ENCODE peak calls at places on chromosomes 12 and 14, in six cellular contexts. V, C, O, Q, I and D are unnamed samples.

GRCh38 chr14:90487031-90487430 is 90.2 kb downstream of the CALM1 start:
- DNase-seq in I (no peak), O (no peak), Q (no peak), V (peak; percentile 12), C (peak; percentile 81), D (peak; percentile 13)

GRCh38 chr14:70567791-70568190 is 32.7 kb downstream of the MED6 start:
- DNase-seq in Q (peak; percentile 23), O (peak; percentile 35), V (peak; percentile 18), I (peak; percentile 28), C (no peak), D (no peak)

GRCh38 chr14:37874429-37875109 is 279.1 kb downstream of the TTC6 start:
- DNase-seq in Q (peak; percentile 92), C (peak; percentile 92), O (peak; percentile 50), I (peak; percentile 57), V (peak; percentile 64), D (peak; percentile 4)

GRCh38 chr14:102187044-102187443 is 47.3 kb downstream of the WDR20 start:
- DNase-seq in O (peak; percentile 91), Q (no peak), V (peak; percentile 88), I (peak; percentile 41), C (peak; percentile 79), D (peak; percentile 51)

GRCh38 chr12:32988982-32989381 is 92.4 kb upstream of the PKP2 start:
- DNase-seq in V (no peak), O (no peak), C (no peak), I (no peak), Q (no peak), D (no peak)

GRCh38 chr14:99300190-99300589 is 28.2 kb upstream of the BCL11B start:
- DNase-seq in I (no peak), C (no peak), Q (no peak), O (no peak), V (no peak), D (no peak)

GRCh38 chr12:29499235-29499634 is 1.7 kb upstream of the OVCH1 start:
- DNase-seq in O (no peak), Q (no peak), C (no peak), V (no peak), I (no peak), D (no peak)

GRCh38 chr12:106994579-106995220 is 7.8 kb upstream of the MTERF2 start:
- DNase-seq in Q (no peak), V (peak; percentile 76), O (peak; percentile 64), C (no peak), I (no peak), D (no peak)

GRCh38 chr12:43501705-43502104 is 50.3 kb downstream of the ADAMTS20 start:
- DNase-seq in V (peak; percentile 53), I (peak; percentile 36), C (no peak), Q (no peak), O (peak; percentile 38), D (peak; percentile 3)

GRCh38 chr12:65634626-65635331 is 189.5 kb upstream of the HMGA2 start:
- DNase-seq in O (no peak), V (peak; percentile 79), I (no peak), C (no peak), Q (no peak), D (peak; percentile 82)

GRCh38 chr14:61698216-61698980 is 3.1 kb downstream of the HIF1A start:
- DNase-seq in O (no peak), I (no peak), Q (no peak), V (peak; percentile 50), C (no peak), D (no peak)

GRCh38 chr14:100424504-100425453 is 101.6 kb downstream of the SLC25A47 start:
- DNase-seq in C (no peak), O (no peak), V (no peak), Q (peak; percentile 71), I (no peak), D (no peak)

GRCh38 chr14:75981426-75981825 is 369 bp downstream of the TGFB3 start:
- DNase-seq in C (peak; percentile 66), V (no peak), I (no peak), O (no peak), Q (no peak), D (no peak)

GRCh38 chr12:26277511-26278246 is 82.3 kb downstream of the SSPN start:
- DNase-seq in O (peak; percentile 56), V (no peak), C (no peak), Q (no peak), I (no peak), D (no peak)

GRCh38 chr12:19440019-19440858 is 947 bp downstream of the AEBP2 start:
- DNase-seq in O (peak; percentile 59), V (peak; percentile 50), Q (peak; percentile 66), C (peak; percentile 69), I (peak; percentile 22), D (no peak)

GRCh38 chr12:77537648-77538047 is 293.0 kb upstream of the NAV3 start:
- DNase-seq in V (no peak), Q (no peak), I (no peak), C (no peak), O (peak; percentile 9), D (peak; percentile 20)

GRCh38 chr12:64890873-64891468 is 66.5 kb downstream of the TBC1D30 start:
- DNase-seq in C (no peak), I (peak; percentile 51), V (peak; percentile 81), O (peak; percentile 73), Q (no peak), D (no peak)

GRCh38 chr12:98998697-98999299 is 353.7 kb downstream of the APAF1 start:
- DNase-seq in I (peak; percentile 12), V (peak; percentile 67), O (peak; percentile 43), C (no peak), Q (no peak), D (peak; percentile 2)

GRCh38 chr14:29584992-29585391 is 342.7 kb downstream of the PRKD1 start:
- DNase-seq in O (peak; percentile 86), I (no peak), C (peak; percentile 89), Q (no peak), V (peak; percentile 80), D (peak; percentile 62)

GRCh38 chr14:90319173-90319572 is 12.6 kb downstream of the NRDE2 start:
- DNase-seq in C (no peak), Q (no peak), V (no peak), O (peak; percentile 33), I (no peak), D (no peak)

DNA sequence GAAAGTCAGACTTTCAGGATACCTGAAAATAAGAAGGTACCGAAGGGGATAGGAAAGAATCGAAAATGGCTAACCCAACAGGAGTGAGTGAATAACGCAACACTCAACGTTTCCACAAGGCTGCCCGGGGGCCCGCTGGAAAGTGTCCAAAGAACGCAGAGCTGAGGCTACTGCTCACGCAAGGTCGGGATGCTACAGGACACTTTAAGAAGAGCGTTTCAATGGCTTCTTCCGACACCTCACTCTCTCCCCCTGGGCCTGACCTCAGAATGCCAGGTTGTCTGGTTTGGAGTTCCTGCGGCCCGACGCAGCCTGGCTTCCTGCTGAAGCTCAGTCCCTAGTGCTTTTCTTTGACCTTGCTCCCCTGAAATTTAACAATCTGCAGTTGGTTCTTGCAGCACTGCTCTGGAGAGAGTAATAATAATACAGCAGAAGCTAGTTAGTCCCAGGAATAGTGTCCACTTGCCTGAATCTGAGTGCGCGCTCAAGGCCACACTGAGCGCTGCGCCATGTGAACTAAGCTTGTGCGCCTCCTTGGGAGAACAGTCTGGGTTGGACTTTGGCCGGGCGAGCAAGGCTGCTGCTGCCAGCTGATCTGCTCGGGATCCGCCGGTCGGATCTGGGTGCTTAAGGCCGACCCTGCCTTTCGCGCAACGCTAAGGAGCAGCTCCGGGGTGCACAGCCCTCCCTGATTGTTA is 2.0 kb upstream of the ALX1 start:
- DNase-seq in I (no peak), O (no peak), V (no peak), C (no peak), Q (no peak), D (no peak)
- H3K4me3 ChIP-seq in I (no peak overlapping the region), O (no peak overlapping the region), V (no peak overlapping the region), C (no peak overlapping the region), Q (no peak overlapping the region), D (no peak overlapping the region)

GRCh38 chr14:50521912-50522341 is 10.4 kb downstream of the MAP4K5 start:
- DNase-seq in V (peak; percentile 27), C (no peak), Q (no peak), O (peak; percentile 59), I (no peak), D (no peak)
- H3K4me3 ChIP-seq in V (no peak overlapping the region), C (no peak overlapping the region), Q (no peak overlapping the region), O (no peak overlapping the region), I (no peak overlapping the region), D (no peak overlapping the region)

DNA sequence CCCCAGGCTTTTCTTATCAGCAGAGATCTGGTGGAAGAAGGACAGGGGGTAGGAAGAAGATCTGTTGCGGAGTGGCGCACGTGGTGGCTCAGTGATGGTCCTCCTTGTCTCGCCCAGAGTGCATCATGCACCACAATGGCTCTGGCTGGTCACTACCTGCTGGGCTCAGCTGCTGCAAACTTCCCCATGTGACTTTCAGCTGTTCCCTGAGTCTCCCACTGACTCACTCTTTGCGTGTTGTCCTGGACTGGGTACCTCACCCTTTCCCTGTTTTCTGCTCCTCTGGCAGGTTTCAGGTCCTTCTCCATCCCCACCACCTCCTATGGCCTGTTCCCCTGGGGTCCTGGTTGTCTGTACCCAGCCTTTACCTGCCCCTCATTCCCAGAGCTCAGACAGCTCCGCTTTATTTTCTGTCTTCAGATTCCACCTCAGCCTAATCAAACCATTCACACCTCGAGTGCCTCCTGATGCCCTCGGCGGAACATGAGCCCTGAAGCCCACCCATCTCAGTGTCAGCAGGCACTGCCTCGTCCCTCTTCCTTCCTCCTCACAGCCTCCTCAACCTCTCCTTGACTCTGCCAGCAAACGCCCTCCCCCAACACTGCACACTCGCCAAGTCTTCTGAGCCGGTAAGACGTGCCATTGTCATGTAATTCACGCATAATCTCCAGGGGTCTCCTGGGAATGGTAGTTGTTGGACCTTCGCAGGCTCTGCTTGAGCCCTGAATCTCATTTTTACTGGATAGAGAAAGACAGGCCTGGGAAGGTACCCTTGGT is 1.8 kb downstream of the C1R start:
- DNase-seq in O (peak; percentile 12), Q (no peak), V (peak; percentile 30), I (no peak), C (peak; percentile 52), D (no peak)
- H3K4me3 ChIP-seq in O (peak overlapping the region; percentile 2), Q (peak overlapping the region; percentile 12), V (peak overlapping the region; percentile 95), I (no peak overlapping the region), C (no peak overlapping the region), D (no peak overlapping the region)

GRCh38 chr12:2653461-2653965 is 141.3 kb upstream of the FKBP4 start:
- DNase-seq in Q (no peak), O (no peak), C (peak; percentile 25), I (no peak), V (no peak), D (no peak)
- H3K4me3 ChIP-seq in Q (no peak overlapping the region), O (no peak overlapping the region), C (no peak overlapping the region), I (no peak overlapping the region), V (no peak overlapping the region), D (no peak overlapping the region)

GRCh38 chr12:116070420-116070819 is 207.1 kb downstream of the MED13L start:
- DNase-seq in I (no peak), V (no peak), C (no peak), O (no peak), Q (no peak), D (no peak)

GRCh38 chr12:116067892-116068291 is 209.6 kb downstream of the MED13L start:
- DNase-seq in O (no peak), C (no peak), Q (no peak), V (no peak), I (no peak), D (no peak)

GRCh38 chr12:116068371-116068770 is 209.1 kb downstream of the MED13L start:
- DNase-seq in Q (no peak), I (no peak), O (no peak), V (no peak), C (no peak), D (no peak)

GRCh38 chr12:116068853-116069252 is 208.6 kb downstream of the MED13L start:
- DNase-seq in V (no peak), O (no peak), Q (no peak), C (no peak), I (no peak), D (no peak)

GRCh38 chr12:116069943-116070342 is 207.6 kb downstream of the MED13L start:
- DNase-seq in C (no peak), Q (no peak), O (no peak), V (no peak), I (no peak), D (no peak)
- H3K4me3 ChIP-seq in C (no peak overlapping the region), Q (no peak overlapping the region), O (no peak overlapping the region), V (no peak overlapping the region), I (no peak overlapping the region), D (no peak overlapping the region)